ENCODE peak calls at places on chromosomes 2 and 18, in five cellular contexts. One of them, this sample, is unnamed.

GRCh38 chr18:10860937-10861336 is 288.4 kb downstream of the PIEZO2 start:
- DNase-seq in H1: no peak
- DNase-seq in mesendoderm: no peak
- DNase-seq in H9: no peak
- DNase-seq in neuronal stem cell: no peak
- DNase-seq in this sample: peak

GRCh38 chr18:13542520-13542847 is 183.9 kb downstream of the FAM210A start:
- DNase-seq in neuronal stem cell: no peak
- DNase-seq in H1: no peak
- DNase-seq in H9: no peak
- DNase-seq in mesendoderm: no peak
- DNase-seq in this sample: no peak

GRCh38 chr2:58930541-58930940 is 689.4 kb upstream of the FANCL start:
- DNase-seq in mesendoderm: no peak
- DNase-seq in H9: no peak
- DNase-seq in H1: no peak
- DNase-seq in neuronal stem cell: no peak
- DNase-seq in this sample: no peak

GRCh38 chr2:58865436-58865835 is 624.3 kb upstream of the FANCL start:
- DNase-seq in neuronal stem cell: no peak
- DNase-seq in H1: no peak
- DNase-seq in mesendoderm: no peak
- DNase-seq in H9: no peak
- DNase-seq in this sample: no peak

GRCh38 chr2:32788106-32788505 is 158.6 kb upstream of the LTBP1 start:
- DNase-seq in neuronal stem cell: no peak
- DNase-seq in H9: no peak
- DNase-seq in mesendoderm: no peak
- DNase-seq in H1: no peak
- DNase-seq in this sample: no peak

GRCh38 chr2:9789371-9789770 is 53.9 kb upstream of the TAF1B start:
- DNase-seq in H9: no peak
- DNase-seq in mesendoderm: no peak
- DNase-seq in H1: no peak
- DNase-seq in neuronal stem cell: no peak
- DNase-seq in this sample: no peak

GRCh38 chr2:32977228-32977758 is 30.5 kb downstream of the LTBP1 start:
- DNase-seq in mesendoderm: no peak
- DNase-seq in H9: no peak
- DNase-seq in H1: no peak
- DNase-seq in neuronal stem cell: no peak
- DNase-seq in this sample: no peak

GRCh38 chr2:8267103-8267502 is 414.8 kb upstream of the ID2 start:
- DNase-seq in mesendoderm: no peak
- DNase-seq in H9: no peak
- DNase-seq in neuronal stem cell: no peak
- DNase-seq in H1: no peak
- DNase-seq in this sample: no peak

GRCh38 chr2:197514754-197515153 is 1.1 kb upstream of the MOB4 start:
- DNase-seq in H1: no peak
- DNase-seq in mesendoderm: peak
- DNase-seq in H9: no peak
- DNase-seq in neuronal stem cell: no peak
- DNase-seq in this sample: peak

GRCh38 chr2:197515798-197516761 is at the start of gene MOB4:
- DNase-seq in H1: peak
- DNase-seq in H9: peak
- DNase-seq in mesendoderm: peak
- DNase-seq in neuronal stem cell: peak
- DNase-seq in this sample: peak

GRCh38 chr2:197517150-197517549 is 1.3 kb downstream of the MOB4 start:
- DNase-seq in mesendoderm: no peak
- DNase-seq in H1: no peak
- DNase-seq in neuronal stem cell: no peak
- DNase-seq in H9: no peak
- DNase-seq in this sample: no peak

GRCh38 chr2:197515277-197515797 is 529 bp upstream of the MOB4 start:
- DNase-seq in H1: no peak
- DNase-seq in neuronal stem cell: peak
- DNase-seq in mesendoderm: no peak
- DNase-seq in H9: no peak
- DNase-seq in this sample: peak
- H2BK5ac ChIP-seq in H1: peak
- H2BK5ac ChIP-seq in neuronal stem cell: no peak
- H2BK5ac ChIP-seq in mesendoderm: peak
- H2BK5ac ChIP-seq in H9: no peak
- H2BK5ac ChIP-seq in this sample: no peak

GRCh38 chr2:46878886-46879285 is 36.7 kb downstream of the MCFD2 start:
- DNase-seq in neuronal stem cell: no peak
- DNase-seq in H1: no peak
- DNase-seq in H9: peak
- DNase-seq in mesendoderm: peak
- DNase-seq in this sample: peak
- H2BK5ac ChIP-seq in neuronal stem cell: no peak
- H2BK5ac ChIP-seq in H1: no peak
- H2BK5ac ChIP-seq in H9: no peak
- H2BK5ac ChIP-seq in mesendoderm: no peak
- H2BK5ac ChIP-seq in this sample: no peak

GRCh38 chr2:28602136-28602660 is 106.3 kb downstream of the PLB1 start:
- DNase-seq in H1: no peak
- DNase-seq in mesendoderm: no peak
- DNase-seq in neuronal stem cell: no peak
- DNase-seq in H9: no peak
- DNase-seq in this sample: no peak

GRCh38 chr2:28604284-28604843 is 108.5 kb downstream of the PLB1 start:
- DNase-seq in mesendoderm: no peak
- DNase-seq in H9: no peak
- DNase-seq in H1: no peak
- DNase-seq in neuronal stem cell: no peak
- DNase-seq in this sample: no peak

GRCh38 chr2:28601612-28602011 is 105.8 kb downstream of the PLB1 start:
- DNase-seq in H1: no peak
- DNase-seq in H9: no peak
- DNase-seq in mesendoderm: no peak
- DNase-seq in neuronal stem cell: no peak
- DNase-seq in this sample: no peak

GRCh38 chr2:28602751-28603639 is 107.1 kb downstream of the PLB1 start:
- DNase-seq in H1: no peak
- DNase-seq in neuronal stem cell: no peak
- DNase-seq in H9: no peak
- DNase-seq in mesendoderm: no peak
- DNase-seq in this sample: no peak

DNA sequence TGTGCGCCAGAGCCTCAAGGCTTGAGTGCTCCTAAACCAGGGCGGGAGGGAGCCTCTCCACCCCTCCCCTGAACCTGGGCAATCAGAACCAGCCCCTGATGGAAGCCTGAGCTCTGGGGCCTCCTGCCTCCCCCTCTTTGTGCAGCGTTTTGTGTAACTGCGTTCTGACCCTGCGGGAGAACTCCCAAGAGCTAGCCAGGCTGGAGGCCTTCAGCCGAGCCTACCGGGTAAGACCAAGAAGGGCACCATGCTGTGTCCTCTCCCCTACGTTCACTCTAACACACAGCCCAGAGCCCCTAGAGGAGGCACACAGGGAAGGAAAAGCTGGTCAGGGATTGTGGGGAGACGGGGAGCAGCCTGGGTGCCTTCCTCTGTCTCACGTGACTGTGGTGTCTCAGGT is 108.0 kb downstream of the PLB1 start:
- DNase-seq in H9: no peak
- DNase-seq in neuronal stem cell: no peak
- DNase-seq in H1: no peak
- DNase-seq in mesendoderm: no peak
- DNase-seq in this sample: no peak
- H2BK5ac ChIP-seq in H9: no peak
- H2BK5ac ChIP-seq in neuronal stem cell: no peak
- H2BK5ac ChIP-seq in H1: no peak
- H2BK5ac ChIP-seq in mesendoderm: no peak
- H2BK5ac ChIP-seq in this sample: no peak

GRCh38 chr2:148021059-148021985 is at the start of gene MBD5:
- DNase-seq in neuronal stem cell: no peak
- DNase-seq in mesendoderm: peak
- DNase-seq in H9: peak
- DNase-seq in H1: peak
- DNase-seq in this sample: peak
- H2BK5ac ChIP-seq in neuronal stem cell: no peak
- H2BK5ac ChIP-seq in mesendoderm: peak
- H2BK5ac ChIP-seq in H9: peak
- H2BK5ac ChIP-seq in H1: peak
- H2BK5ac ChIP-seq in this sample: peak

GRCh38 chr2:64750001-64750816 is 96.5 kb upstream of the SERTAD2 start:
- DNase-seq in H1: no peak
- DNase-seq in neuronal stem cell: no peak
- DNase-seq in mesendoderm: peak
- DNase-seq in H9: peak
- DNase-seq in this sample: peak

GRCh38 chr2:64750817-64751285 is 97.1 kb upstream of the SERTAD2 start:
- DNase-seq in H1: peak
- DNase-seq in mesendoderm: peak
- DNase-seq in H9: peak
- DNase-seq in neuronal stem cell: peak
- DNase-seq in this sample: peak

GRCh38 chr2:64749446-64749845 is 95.7 kb upstream of the SERTAD2 start:
- DNase-seq in neuronal stem cell: no peak
- DNase-seq in H9: no peak
- DNase-seq in H1: no peak
- DNase-seq in mesendoderm: no peak
- DNase-seq in this sample: no peak

GRCh38 chr2:64753384-64753783 is 99.7 kb upstream of the SERTAD2 start:
- DNase-seq in neuronal stem cell: no peak
- DNase-seq in H9: no peak
- DNase-seq in H1: no peak
- DNase-seq in mesendoderm: no peak
- DNase-seq in this sample: no peak

DNA sequence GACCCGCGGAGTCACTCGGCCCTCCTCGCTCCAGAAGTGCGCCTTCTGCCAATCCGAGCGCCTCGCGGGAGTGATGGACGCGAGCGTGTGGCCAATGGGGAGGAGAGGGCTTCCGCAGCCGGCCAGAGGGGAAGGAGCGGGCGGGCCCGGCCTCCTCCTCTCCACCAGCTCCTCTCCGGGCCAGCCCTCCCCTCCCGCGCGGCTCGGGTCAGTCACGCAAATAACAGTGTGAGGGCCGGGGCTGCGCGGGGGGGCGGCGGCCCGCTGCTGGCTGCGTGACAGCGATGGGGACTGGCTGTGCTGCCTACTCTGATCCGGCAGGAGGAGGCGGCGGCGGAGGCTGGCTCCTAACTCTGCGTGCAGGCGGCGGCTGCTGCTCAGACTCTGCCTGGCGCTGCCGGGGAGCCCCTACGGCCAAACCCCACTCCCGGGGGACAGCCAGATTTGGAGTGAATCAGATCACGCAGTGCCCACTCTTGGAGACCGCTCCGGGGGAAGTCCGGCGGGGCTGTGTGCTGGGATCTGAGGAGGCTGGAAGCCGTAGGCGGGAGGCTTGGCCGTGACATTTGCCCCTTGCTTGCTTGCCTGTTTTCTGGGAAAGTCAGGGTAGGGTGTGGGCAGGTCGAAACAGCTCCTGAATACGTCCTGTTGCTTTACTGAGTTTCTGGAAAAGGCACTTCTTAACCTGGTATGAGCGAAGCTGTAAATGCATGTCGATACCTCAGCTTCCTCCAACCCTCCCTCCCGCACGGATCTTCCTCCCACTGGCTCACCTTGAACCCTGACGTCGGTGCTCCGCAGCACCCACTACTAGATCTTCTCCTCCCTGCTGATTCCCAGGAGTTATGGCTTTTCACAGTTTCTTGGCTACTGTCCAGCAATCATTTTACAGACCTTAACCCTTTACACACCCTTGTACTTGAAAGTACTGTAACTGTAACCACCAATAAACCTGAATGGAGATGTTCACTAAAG is 97.9 kb upstream of the SERTAD2 start:
- DNase-seq in H1: no peak
- DNase-seq in mesendoderm: peak
- DNase-seq in neuronal stem cell: no peak
- DNase-seq in H9: no peak
- DNase-seq in this sample: peak
- H2BK5ac ChIP-seq in H1: peak
- H2BK5ac ChIP-seq in mesendoderm: no peak
- H2BK5ac ChIP-seq in neuronal stem cell: peak
- H2BK5ac ChIP-seq in H9: no peak
- H2BK5ac ChIP-seq in this sample: peak